ENCODE peak calls at places on chromosome 2, in seven cellular contexts. F is transverse colon, A is A549, G is keratinocyte, U is progenitor cell of endocrine pancreas, D is osteocyte, E is left ventricle myocardium inferior. Z is an unnamed sample.

GRCh38 chr2:28604284-28604843 is 108.5 kb downstream of the PLB1 start:
- DNase-seq in F (no peak), A (no peak), G (no peak), U (no peak), D (no peak), E (no peak), Z (no peak)

GRCh38 chr2:195313976-195314375 is 343.1 kb upstream of the SLC39A10 start:
- DNase-seq in F (no peak), A (no peak), G (no peak), U (no peak), D (no peak), E (no peak), Z (no peak)

GRCh38 chr2:182605166-182605565 is 110.9 kb upstream of the DNAJC10 start:
- DNase-seq in F (no peak), A (no peak), G (no peak), U (no peak), D (no peak), E (no peak), Z (no peak)

GRCh38 chr2:73291093-73291460 is 2.3 kb downstream of the EGR4 start:
- DNase-seq in F (peak; percentile 45), A (peak; percentile 65), G (no peak), U (peak; percentile 60), D (peak; percentile 86), E (no peak), Z (peak; percentile 71)

GRCh38 chr2:173427887-173428683 is 73.4 kb downstream of the CDCA7 start:
- DNase-seq in F (no peak), A (no peak), G (peak; percentile 94), U (no peak), D (no peak), E (peak; percentile 60), Z (no peak)

GRCh38 chr2:89833780-89834117 is 1142.3 kb downstream of the RPIA start:
- DNase-seq in F (no peak), A (no peak), G (no peak), U (no peak), D (no peak), E (no peak), Z (no peak)

GRCh38 chr2:207260021-207260420 is 94.3 kb upstream of the KLF7 start:
- DNase-seq in F (no peak), A (no peak), G (no peak), U (no peak), D (no peak), E (no peak), Z (no peak)

GRCh38 chr2:64212801-64213321 is 68.6 kb upstream of the PELI1 start:
- DNase-seq in F (no peak), A (no peak), G (no peak), U (no peak), D (no peak), E (no peak), Z (peak; percentile 78)

GRCh38 chr2:73314441-73314840 is 21.1 kb upstream of the EGR4 start:
- DNase-seq in F (no peak), A (no peak), G (no peak), U (no peak), D (no peak), E (no peak), Z (no peak)

GRCh38 chr2:233289590-233290424 is 17.8 kb upstream of the SAG start:
- DNase-seq in F (no peak), A (no peak), G (no peak), U (no peak), D (no peak), E (no peak), Z (no peak)

GRCh38 chr2:216242365-216242764 is 129.9 kb downstream of the MARCHF4 start:
- DNase-seq in F (no peak), A (no peak), G (no peak), U (no peak), D (peak; percentile 56), E (peak; percentile 24), Z (no peak)

DNA sequence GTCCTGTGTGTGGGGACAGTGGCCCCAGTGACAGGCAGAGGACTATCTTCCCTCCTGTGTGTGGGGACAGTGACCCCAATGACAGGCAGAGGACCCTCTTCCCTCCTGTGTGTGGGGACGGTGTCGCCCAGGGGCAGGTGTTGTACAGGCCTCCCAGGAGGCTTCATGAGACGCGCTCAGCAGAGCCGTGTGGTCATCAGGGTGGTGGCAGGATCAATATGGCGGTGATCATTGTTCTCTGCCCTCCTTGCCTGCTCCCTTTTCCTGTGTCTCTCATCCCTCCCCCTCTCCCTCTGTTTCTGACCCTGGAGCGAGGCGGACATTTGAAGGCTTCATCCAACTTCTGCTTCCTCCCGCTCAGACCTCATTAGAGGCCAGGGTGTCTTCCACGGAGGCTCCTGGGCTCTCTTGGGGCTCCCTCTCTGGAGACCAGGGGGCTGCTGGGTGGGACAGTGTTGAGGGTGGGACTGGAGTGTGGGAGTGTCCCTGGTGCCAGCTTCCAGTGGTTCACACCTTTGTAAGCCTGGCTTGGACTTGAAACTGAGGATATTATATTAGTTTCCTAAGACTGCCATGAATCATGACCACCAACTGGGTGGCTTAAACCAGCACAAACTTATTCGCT is 59.5 kb downstream of the ACKR3 start:
- DNase-seq in F (no peak), A (no peak), G (no peak), U (no peak), D (no peak), E (no peak), Z (no peak)
- TF ChIP-seq CTCF in F (no peak), A (no peak), G (no peak), U (no peak), D (no peak), E (no peak), Z (no peak)

DNA sequence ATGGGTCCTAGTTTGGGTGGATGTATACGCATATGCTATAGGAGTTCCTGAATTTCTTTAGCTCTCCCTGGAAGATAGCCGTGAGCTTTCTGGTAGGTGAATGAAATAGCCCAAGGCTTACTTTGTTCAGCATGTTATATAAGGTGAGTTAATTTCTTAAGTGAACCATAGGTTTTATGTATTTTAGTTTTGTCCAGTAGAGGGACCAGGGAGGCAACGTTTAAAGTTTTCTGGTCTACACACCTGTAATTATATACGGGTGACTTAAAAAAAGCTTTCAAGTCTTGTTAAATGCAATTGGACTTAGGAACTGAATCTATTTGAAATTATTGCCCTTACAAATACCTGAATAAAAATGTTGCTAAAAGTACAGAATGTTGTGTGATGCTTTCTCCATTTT is 402.5 kb upstream of the DDX18 start:
- DNase-seq in F (no peak), A (no peak), G (no peak), U (no peak), D (no peak), E (no peak), Z (no peak)
- TF ChIP-seq CTCF in F (peak; percentile 16), A (no peak), G (no peak), U (peak; percentile 43), D (no peak), E (no peak), Z (no peak)

GRCh38 chr2:198861080-198861479 is 596.7 kb downstream of the SATB2 start:
- DNase-seq in F (no peak), A (no peak), G (no peak), U (no peak), D (no peak), E (no peak), Z (no peak)

GRCh38 chr2:198863655-198864054 is 594.1 kb downstream of the SATB2 start:
- DNase-seq in F (no peak), A (no peak), G (no peak), U (no peak), D (no peak), E (no peak), Z (no peak)
- TF ChIP-seq CTCF in F (no peak), A (no peak), G (no peak), U (no peak), D (no peak), E (no peak), Z (no peak)

GRCh38 chr2:46323671-46324207 is 26.5 kb downstream of the EPAS1 start:
- DNase-seq in F (no peak), A (no peak), G (no peak), U (no peak), D (no peak), E (no peak), Z (no peak)
- TF ChIP-seq CTCF in F (no peak), A (no peak), G (no peak), U (no peak), D (no peak), E (no peak), Z (no peak)

DNA sequence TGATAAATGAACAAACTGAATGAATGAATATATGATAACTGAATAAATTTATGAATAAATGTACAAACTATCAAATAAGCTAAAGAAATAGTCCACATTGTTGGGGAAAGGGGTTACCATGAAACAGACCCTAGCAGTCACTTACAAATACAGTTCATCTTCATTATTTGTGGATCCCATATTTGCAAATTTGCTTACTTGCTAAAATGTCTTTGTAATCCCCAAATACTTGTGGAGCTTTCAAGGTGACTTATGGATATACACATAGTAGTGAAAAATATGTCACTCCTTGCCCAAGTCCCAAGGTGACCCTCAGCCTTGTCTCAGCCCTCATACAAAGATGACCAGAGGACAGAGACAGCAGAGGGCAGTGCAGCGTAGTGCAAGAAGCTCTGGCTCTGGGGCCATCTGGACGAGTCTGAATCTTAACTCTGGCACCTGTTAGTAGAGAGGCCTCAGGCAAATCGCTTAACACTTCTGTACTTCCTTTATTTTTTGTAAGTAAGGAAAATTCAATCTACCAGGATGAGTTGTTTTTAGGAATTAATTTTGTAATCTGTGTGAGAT is 3.1 kb downstream of the PAIP2B start:
- DNase-seq in F (peak; percentile 64), A (peak; percentile 82), G (no peak), U (no peak), D (no peak), E (peak; percentile 64), Z (peak; percentile 38)
- TF ChIP-seq CTCF in F (peak; percentile 28), A (peak; percentile 85), G (peak; percentile 17), U (peak; percentile 41), D (peak; percentile 57), E (peak; percentile 70), Z (no peak)

GRCh38 chr2:20100711-20101110 is 49.3 kb upstream of the LAPTM4A start:
- DNase-seq in F (no peak), A (no peak), G (no peak), U (no peak), D (no peak), E (no peak), Z (no peak)

GRCh38 chr2:20106746-20107145 is 55.3 kb upstream of the LAPTM4A start:
- DNase-seq in F (peak; percentile 56), A (no peak), G (no peak), U (peak; percentile 46), D (no peak), E (peak; percentile 42), Z (peak; percentile 65)

GRCh38 chr2:20104900-20105545 is 53.6 kb upstream of the LAPTM4A start:
- DNase-seq in F (no peak), A (no peak), G (no peak), U (no peak), D (no peak), E (no peak), Z (no peak)

GRCh38 chr2:20099780-20100179 is 48.4 kb upstream of the LAPTM4A start:
- DNase-seq in F (no peak), A (no peak), G (no peak), U (no peak), D (no peak), E (no peak), Z (no peak)

DNA sequence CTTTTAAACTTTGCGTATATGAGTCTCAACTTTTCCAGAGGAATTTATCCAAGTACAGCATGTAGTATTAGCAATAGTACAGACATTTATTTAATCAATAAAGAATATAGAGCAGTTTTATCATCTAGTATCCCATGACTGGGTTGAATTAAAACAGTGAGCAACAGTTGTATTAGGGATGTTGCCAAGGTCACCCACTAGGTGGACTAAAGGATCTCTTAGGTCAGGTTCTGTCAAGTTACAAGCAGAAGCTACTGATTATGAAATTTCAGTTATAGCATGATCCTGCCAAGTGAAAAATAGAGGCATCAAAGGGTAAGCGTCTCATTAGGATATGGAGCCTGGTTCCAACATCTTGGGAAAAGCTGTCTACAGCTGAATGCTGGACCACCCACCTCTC is 52.1 kb upstream of the LAPTM4A start:
- DNase-seq in F (no peak), A (peak; percentile 80), G (no peak), U (no peak), D (no peak), E (no peak), Z (no peak)
- TF ChIP-seq CTCF in F (peak; percentile 55), A (peak; percentile 72), G (peak; percentile 42), U (peak; percentile 39), D (peak; percentile 31), E (no peak), Z (no peak)